ENCODE peak calls at places on chromosomes 13 and 19, in six cellular contexts. S is A549, J is GM12878, G is HepG2, F is upper lobe of left lung, W is K562. E is an unnamed sample.

GRCh38 chr19:5943623-5944022 is 29.6 kb downstream of the CAPS start:
- ATAC-seq in F (no peak), G (no peak), J (no peak), S (no peak), W (no peak), E (no peak)

GRCh38 chr19:47272448-47273312 is 2.0 kb upstream of the INAFM1 start:
- ATAC-seq in G (no peak), J (no peak), F (no peak), S (no peak), W (peak; percentile 50), E (no peak)

GRCh38 chr13:112983428-112984196 is 14.6 kb downstream of the MCF2L start:
- ATAC-seq in S (no peak), G (peak; percentile 55), J (no peak), F (no peak), W (peak; percentile 71), E (no peak)

GRCh38 chr19:5282926-5283325 is 57.7 kb downstream of the PTPRS start:
- ATAC-seq in S (no peak), F (no peak), J (no peak), G (no peak), W (no peak), E (peak; percentile 39)

GRCh38 chr13:41603917-41604316 is 146.6 kb downstream of the RGCC start:
- ATAC-seq in S (no peak), F (no peak), J (no peak), W (peak; percentile 42), G (no peak), E (peak; percentile 51)

GRCh38 chr19:16218851-16219250 is 21.1 kb downstream of the AP1M1 start:
- ATAC-seq in F (no peak), S (no peak), W (no peak), G (no peak), J (no peak), E (no peak)

GRCh38 chr13:33006646-33007045 is 9.6 kb upstream of the KL start:
- ATAC-seq in W (no peak), J (no peak), S (no peak), F (no peak), G (no peak), E (no peak)

GRCh38 chr13:42270857-42271215 is 1.1 kb upstream of the AKAP11 start:
- ATAC-seq in F (no peak), G (no peak), W (no peak), S (no peak), J (no peak), E (no peak)

GRCh38 chr13:34555988-34556387 is 386.1 kb upstream of the NBEA start:
- ATAC-seq in F (no peak), S (no peak), W (no peak), J (no peak), G (no peak), E (no peak)

GRCh38 chr13:99312493-99312883 is 5.3 kb upstream of the GPR183 start:
- ATAC-seq in J (no peak), F (peak; percentile 84), S (no peak), G (no peak), W (no peak), E (peak; percentile 92)
- TF ChIP-seq EP300 in J (peak; percentile 12), F (peak; percentile 94), S (no peak), G (no peak), W (no peak), E (no peak)

GRCh38 chr19:38035515-38036495 is 128.8 kb downstream of the SIPA1L3 start:
- ATAC-seq in S (peak; percentile 3), J (no peak), F (no peak), G (peak; percentile 87), W (no peak), E (no peak)

GRCh38 chr19:38033658-38034150 is 126.7 kb downstream of the SIPA1L3 start:
- ATAC-seq in F (no peak), W (no peak), J (peak; percentile 94), G (no peak), S (no peak), E (peak; percentile 25)

GRCh38 chr19:38037151-38037611 is 130.2 kb downstream of the SIPA1L3 start:
- ATAC-seq in F (peak; percentile 24), W (peak; percentile 76), G (no peak), J (no peak), S (no peak), E (no peak)

GRCh38 chr19:38034153-38034835 is 127.3 kb downstream of the SIPA1L3 start:
- ATAC-seq in G (no peak), F (no peak), J (peak; percentile 46), W (no peak), S (no peak), E (no peak)

GRCh38 chr19:38036707-38037106 is 129.7 kb downstream of the SIPA1L3 start:
- ATAC-seq in W (peak; percentile 34), J (no peak), G (no peak), F (no peak), S (no peak), E (no peak)
- H3K27ac ChIP-seq in W (no peak overlapping the region), J (no peak overlapping the region), G (no peak overlapping the region), F (no peak overlapping the region), S (no peak overlapping the region), E (no peak overlapping the region)

DNA sequence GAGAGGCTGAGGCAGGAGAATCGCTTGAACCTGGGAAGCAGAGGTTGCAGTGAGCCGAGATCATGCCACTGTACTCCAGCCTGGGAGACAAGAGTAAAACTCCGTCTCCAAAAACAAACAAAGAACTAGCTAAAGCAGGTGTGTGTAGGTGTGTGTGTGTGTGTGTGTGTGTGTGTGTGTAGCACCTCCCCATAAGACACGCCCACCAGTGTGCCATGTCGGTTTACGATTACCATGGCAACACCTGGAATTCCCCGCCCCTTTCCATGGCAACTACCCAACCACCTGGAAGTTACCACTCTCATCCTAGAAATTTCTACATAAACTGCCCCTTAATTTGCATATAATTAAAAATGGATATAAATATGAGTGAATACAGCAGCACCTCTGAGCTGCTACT is 81.0 kb upstream of the ADGRE5 start:
- ATAC-seq in J (no peak), W (peak; percentile 59), G (no peak), F (no peak), S (peak; percentile 70), E (no peak)
- TF ChIP-seq POLR2A in J (no peak), W (no peak), G (no peak), F (no peak), S (no peak), E (no peak)

DNA sequence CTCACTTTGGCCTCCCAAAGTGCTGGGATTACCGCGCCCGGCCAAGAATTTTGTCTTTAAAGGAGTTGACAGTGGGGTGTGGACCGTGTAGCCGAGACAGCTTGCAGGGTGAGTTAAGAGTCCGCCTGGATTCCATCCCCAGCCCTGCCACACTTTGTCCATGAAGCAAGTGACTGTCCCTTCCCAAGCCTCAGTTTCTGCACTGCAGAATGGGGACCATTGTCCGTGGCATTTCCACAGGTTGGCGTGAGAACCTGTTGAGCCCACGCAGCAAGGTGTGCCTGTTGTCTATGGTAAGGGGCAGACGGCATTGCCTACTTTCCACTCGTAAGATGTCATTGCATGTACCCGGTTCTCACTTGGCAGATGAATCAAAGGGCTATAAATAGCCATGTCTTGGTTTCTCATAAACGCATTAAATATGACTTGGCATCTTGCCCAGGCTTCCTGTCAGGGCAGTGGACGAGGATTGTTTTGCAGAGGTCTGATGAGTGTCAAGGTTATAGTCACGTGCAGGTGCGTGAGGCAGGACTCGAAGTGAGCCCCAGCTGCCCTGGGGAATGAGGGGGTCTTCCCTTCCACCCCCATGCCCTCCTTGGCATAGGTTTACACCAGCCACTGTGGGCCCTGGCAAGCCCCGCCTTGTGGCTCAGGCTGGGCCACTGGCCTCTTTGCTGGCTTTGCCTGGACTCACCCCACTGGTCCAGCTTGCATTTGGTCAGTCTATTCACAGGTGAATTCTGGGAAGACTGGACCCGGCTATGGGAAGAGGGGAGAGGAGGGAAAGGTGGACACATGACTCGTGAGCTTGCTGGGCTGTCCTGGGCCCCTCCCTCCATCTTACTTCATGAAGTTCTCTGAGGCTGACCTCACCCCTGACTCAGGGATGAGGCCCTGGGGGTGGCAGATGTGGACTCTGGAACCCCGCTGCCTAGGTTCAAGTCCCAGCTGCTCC is 14.6 kb downstream of the FAM187B start:
- ATAC-seq in S (peak; percentile 72), W (peak; percentile 17), F (peak; percentile 75), J (peak; percentile 87), G (no peak), E (peak; percentile 70)
- TF ChIP-seq EP300 in S (no peak), W (no peak), F (peak; percentile 94), J (peak; percentile 92), G (no peak), E (no peak)

GRCh38 chr13:22061371-22061805 is 390.5 kb downstream of the FGF9 start:
- ATAC-seq in W (no peak), G (no peak), S (no peak), J (peak; percentile 83), F (no peak), E (no peak)
- H3K27ac ChIP-seq in W (no peak overlapping the region), G (no peak overlapping the region), S (no peak overlapping the region), J (peak overlapping the region; percentile 94), F (peak overlapping the region; percentile 60), E (no peak overlapping the region)

DNA sequence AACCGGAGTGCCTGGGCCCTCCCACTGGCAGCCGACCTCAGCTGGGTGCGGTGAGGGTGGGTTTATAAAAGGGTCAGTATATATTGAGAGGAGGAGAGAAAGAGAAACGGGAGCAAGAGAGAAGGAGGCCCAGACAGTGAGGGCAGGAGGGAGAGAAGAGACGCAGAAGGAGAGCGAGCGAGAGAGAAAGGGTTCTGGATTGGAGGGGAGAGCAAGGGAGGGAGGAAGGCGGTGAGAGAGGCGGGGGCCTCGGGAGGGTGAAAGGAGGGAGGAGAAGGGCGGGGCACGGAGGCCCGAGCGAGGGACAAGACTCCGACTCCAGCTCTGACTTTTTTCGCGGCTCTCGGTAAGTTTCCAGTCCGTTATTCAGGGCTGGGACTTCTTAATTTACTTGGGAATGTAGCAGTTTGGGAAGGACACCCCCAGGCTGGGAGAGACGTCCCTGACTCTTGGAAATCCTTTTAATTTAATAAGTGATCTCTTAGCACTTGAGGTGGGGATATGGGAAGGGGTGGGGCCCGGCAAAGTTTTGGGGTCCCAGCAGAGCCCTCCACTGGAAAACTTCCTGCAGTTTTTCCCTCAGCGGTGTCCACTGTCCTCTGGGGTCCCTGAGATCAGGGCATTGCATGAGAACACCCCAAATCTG is at the start of gene EMP3:
- ATAC-seq in S (peak; percentile 66), G (no peak), W (peak; percentile 69), F (peak; percentile 25), J (peak; percentile 44), E (peak; percentile 67)
- TF ChIP-seq POLR2A in S (peak; percentile 52), G (no peak), W (peak; percentile 94), F (peak; percentile 80), J (peak; percentile 76), E (peak; percentile 69)

E was measured in gastroesophageal sphincter.